ENCODE peak calls at places on chromosomes 1 and 21, in six cellular contexts. J is HCT116, G is transverse colon, M is cardiac muscle cell, D is upper lobe of right lung, H is OCI-LY7. I is an unnamed sample.

GRCh38 chr21:16678479-16678878 is 834.4 kb upstream of the CXADR start:
- DNase-seq in J (no peak), G (no peak), M (peak; percentile 24), D (no peak), H (no peak), I (no peak)

GRCh38 chr21:31991356-31992331 is 118.8 kb downstream of the HUNK start:
- DNase-seq in J (no peak), G (no peak), M (no peak), D (peak; percentile 50), H (no peak), I (no peak)

GRCh38 chr1:26853156-26853555 is 9.8 kb upstream of the SFN start:
- DNase-seq in J (peak; percentile 84), G (peak; percentile 95), M (peak; percentile 81), D (peak; percentile 87), H (peak; percentile 80), I (peak; percentile 81)

GRCh38 chr1:196467230-196467629 is 141.0 kb downstream of the KCNT2 start:
- DNase-seq in J (no peak), G (no peak), M (no peak), D (no peak), H (no peak), I (no peak)

GRCh38 chr1:24893431-24893830 is 36.6 kb downstream of the RUNX3 start:
- DNase-seq in J (no peak), G (peak; percentile 78), M (no peak), D (peak; percentile 61), H (no peak), I (peak; percentile 59)

GRCh38 chr1:165152727-165153126 is 203.8 kb downstream of the LMX1A start:
- DNase-seq in J (no peak), G (no peak), M (no peak), D (no peak), H (no peak), I (no peak)

GRCh38 chr1:20337581-20337980 is 46.9 kb downstream of the VWA5B1 start:
- DNase-seq in J (no peak), G (no peak), M (no peak), D (no peak), H (no peak), I (no peak)

GRCh38 chr1:245735831-245736530 is 581.2 kb downstream of the KIF26B start:
- DNase-seq in J (no peak), G (no peak), M (peak; percentile 70), D (no peak), H (no peak), I (no peak)

GRCh38 chr21:41680444-41681335 is 86.2 kb downstream of the RIPK4 start:
- DNase-seq in J (no peak), G (no peak), M (no peak), D (peak; percentile 63), H (no peak), I (no peak)

DNA sequence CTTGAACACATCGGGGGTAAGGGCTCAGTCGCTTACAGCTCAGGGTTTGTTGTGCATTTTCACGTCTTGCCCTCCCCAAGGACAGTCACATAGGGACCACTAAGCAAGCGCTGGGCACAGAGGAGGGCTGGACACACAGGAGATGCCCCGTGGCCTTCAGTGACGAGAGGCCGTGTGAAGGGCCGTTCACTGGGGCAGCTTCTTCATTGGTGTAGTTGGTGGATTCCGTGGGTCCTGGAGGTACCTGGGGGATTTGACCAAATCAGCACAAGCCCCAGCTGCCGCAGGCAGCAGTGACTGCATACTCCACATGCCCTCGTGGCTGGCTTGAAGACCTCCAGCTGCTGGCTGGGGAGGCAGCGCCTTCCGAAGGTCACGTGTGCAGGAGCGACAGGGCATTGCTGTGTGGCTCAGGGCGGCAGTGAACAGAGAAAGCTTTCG is 100.8 kb upstream of the C1orf174 start:
- DNase-seq in J (no peak), G (no peak), M (no peak), D (peak; percentile 54), H (no peak), I (no peak)
- H3K9me3 ChIP-seq in J (no peaks in the 10 kb centered on the region), G (no peaks in the 10 kb centered on the region), M (no peaks in the 10 kb centered on the region), D (no peaks in the 10 kb centered on the region), H (peaks cover 5% of the 10 kb centered on the region), I (no peaks in the 10 kb centered on the region)

DNA sequence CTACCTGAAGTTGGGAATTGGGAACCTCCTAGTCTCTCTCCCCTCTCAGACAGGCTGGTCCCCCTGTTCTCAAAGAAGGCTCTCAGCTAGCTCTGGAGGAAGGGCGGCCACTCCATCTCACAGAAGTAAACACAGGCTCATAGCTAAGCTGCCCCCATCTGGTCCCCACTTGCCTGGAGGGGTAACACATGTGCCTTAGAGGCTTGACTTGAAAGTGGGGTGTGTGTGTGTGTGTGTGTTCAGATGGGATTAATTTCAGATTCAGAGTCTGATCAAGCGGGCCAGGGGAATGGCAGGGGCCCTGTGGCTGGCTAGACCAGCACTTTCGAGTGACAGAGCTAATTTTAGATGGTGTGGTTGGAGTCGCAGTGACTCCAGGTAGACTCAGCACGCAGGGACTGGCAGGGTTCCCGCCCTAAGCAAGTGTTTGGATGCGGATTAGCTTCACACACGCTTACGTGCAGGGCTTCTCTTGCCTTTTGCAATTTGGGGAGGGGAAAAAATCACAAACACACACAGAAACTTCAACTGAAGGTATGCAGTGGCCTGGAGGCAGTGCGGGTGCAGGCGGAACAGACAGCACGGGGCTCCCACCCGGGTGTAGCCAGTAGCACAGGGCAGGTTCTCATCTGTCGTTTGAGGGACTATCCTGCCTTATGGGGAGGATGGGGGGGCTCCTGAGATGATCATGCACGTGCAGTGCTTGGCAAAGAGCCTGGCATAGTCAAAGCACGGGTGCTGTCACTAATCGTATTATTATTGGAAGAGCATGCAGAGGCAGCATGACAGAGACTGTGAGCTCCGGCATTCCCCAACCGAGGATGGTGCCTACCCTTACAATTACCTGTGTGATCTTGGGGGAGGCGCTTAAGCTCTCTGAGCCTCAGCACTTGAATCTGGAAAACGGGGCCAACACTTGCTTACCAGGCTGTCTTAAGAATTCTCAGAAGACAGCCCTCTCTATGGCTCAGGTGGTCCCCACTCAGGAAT is 1.3 kb downstream of the EDN2 start:
- DNase-seq in J (no peak), G (no peak), M (no peak), D (peak; percentile 66), H (no peak), I (peak; percentile 39)
- H3K4me1 ChIP-seq in J (peaks cover 34% of the 10 kb centered on the region), G (peaks cover 51% of the 10 kb centered on the region), M (peaks cover 47% of the 10 kb centered on the region), D (peaks cover 33% of the 10 kb centered on the region), H (no peaks in the 10 kb centered on the region), I (peaks cover 31% of the 10 kb centered on the region)

DNA sequence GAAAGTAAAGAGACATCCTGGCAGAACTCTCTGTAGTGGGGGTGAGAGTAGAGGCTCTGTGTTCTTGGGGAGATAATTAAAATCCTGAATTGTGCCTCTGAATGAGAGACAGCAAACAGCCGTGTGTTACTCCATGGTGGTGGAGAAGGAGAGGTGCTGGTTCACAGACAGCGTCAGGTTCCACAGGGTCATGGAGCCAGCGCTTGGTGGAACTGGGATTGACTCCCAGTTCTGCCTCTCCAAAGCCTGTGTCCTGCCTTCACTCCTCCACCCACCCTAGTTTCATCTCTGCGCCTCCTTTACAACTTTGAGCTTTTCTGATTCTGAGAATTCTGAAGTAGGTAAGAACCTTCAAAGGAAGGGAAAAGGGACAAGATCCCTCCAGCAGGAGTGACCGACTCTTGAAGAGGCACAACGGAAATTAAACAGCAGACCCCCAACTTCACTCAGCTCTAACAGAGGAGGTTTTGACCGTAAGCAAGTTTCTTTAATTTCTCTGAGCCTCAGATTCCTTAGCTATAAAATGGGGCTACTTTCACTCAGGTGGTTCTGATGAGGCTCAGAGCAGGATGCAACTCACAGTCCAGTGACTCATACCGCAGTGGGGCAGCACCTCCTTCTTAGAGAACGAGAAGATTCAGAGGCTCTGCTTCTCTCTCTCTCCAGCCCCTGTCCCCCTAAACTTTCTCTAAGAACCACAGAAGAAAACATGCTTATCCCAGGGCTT is 432.6 kb downstream of the PTPRU start:
- DNase-seq in J (no peak), G (no peak), M (no peak), D (no peak), H (no peak), I (no peak)
- TF ChIP-seq CTCF in J (no peak), G (no peak), M (no peak), D (no peak), H (no peak), I (no peak)

DNA sequence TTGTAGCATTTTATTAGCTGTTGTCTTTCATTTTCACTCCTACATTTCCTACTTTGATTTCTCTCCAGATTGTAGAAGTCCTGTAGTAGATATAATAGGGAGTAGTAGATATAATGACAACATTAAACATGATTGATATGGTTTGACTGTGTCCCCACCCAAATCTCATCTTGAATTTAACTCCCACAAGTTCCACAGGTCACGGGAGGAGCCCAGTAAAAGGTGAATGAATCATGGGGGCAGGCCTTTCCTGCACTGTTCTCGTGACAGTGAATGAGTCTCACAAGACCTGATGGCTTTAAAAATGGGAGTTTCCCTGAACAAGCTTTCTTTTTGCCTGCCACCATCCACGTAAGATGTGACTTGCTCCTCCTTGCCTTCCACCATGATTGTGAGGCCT is 7.5 kb upstream of the PRDX6 start:
- DNase-seq in J (no peak), G (peak; percentile 29), M (no peak), D (no peak), H (no peak), I (no peak)
- H3K9me3 ChIP-seq in J (peaks cover 7% of the 10 kb centered on the region), G (peaks cover 15% of the 10 kb centered on the region), M (no peaks in the 10 kb centered on the region), D (no peaks in the 10 kb centered on the region), H (peaks cover 40% of the 10 kb centered on the region), I (peaks cover 8% of the 10 kb centered on the region)

GRCh38 chr1:235295902-235296350 is 32.1 kb downstream of the ARID4B start:
- DNase-seq in J (peak; percentile 15), G (no peak), M (peak; percentile 30), D (no peak), H (no peak), I (no peak)

GRCh38 chr1:235298772-235299513 is 29.0 kb downstream of the ARID4B start:
- DNase-seq in J (no peak), G (no peak), M (no peak), D (no peak), H (no peak), I (no peak)

GRCh38 chr1:235299514-235299858 is 28.5 kb downstream of the ARID4B start:
- DNase-seq in J (no peak), G (no peak), M (no peak), D (no peak), H (no peak), I (no peak)

GRCh38 chr1:235297579-235297978 is 30.4 kb downstream of the ARID4B start:
- DNase-seq in J (no peak), G (no peak), M (peak; percentile 28), D (no peak), H (no peak), I (no peak)

DNA sequence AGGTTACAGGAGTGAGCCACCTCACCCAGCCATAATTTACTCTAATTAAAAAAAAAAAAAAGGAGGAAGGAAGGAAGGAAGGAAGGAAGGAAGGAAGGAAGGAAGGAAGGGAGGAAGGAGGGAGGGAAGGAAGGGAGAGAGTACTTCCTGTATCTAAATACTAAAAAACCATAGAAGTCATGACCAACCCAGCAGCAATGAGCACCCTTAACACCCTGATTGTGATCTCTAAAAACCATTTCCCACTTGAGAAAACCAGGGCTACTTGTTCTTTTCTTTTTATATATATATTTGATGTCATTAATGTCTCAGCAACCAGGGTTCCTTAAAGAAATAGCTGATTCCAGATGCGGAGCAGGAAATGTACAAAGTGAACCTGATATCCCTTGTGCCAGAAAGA is 31.2 kb downstream of the ARID4B start:
- DNase-seq in J (no peak), G (no peak), M (no peak), D (no peak), H (no peak), I (no peak)
- H3K4me1 ChIP-seq in J (peaks cover 23% of the 10 kb centered on the region), G (peaks cover 10% of the 10 kb centered on the region), M (no peaks in the 10 kb centered on the region), D (peaks cover 12% of the 10 kb centered on the region), H (no peaks in the 10 kb centered on the region), I (peaks cover 12% of the 10 kb centered on the region)

GRCh38 chr1:101438359-101438758 is 201.5 kb downstream of the S1PR1 start:
- DNase-seq in J (no peak), G (no peak), M (peak; percentile 18), D (no peak), H (peak; percentile 39), I (no peak)
- TF ChIP-seq CTCF in J (peak; percentile 34), G (no peak), M (peak; percentile 21), D (no peak), H (peak; percentile 78), I (no peak)